ENCODE peak calls at places on chromosome X, in seven cellular contexts. N is hypothalamus; Q is breast epithelium; Z is stimulated activated naive B cell treated with anti-CD40 and anti-IgM and Interleukin-4, amounts not matched to agents 10 μg/mL and 1 μg/mL and 100 μg/mL, for 72 hours; H is mammary epithelial cell; U is neural crest cell; G is tibial nerve. E is an unnamed sample.

GRCh38 chrX:20224814-20225487 is 41.8 kb downstream of the RPS6KA3 start:
- DNase-seq in Z (no peak), H (peak; percentile 42), G (no peak), N (no peak), Q (no peak), U (no peak), E (peak; percentile 35)

GRCh38 chrX:41481264-41482109 is 34.3 kb downstream of the NYX start:
- DNase-seq in Q (no peak), H (no peak), N (no peak), U (no peak), Z (no peak), G (no peak), E (no peak)

GRCh38 chrX:154374361-154375155 is at the start of gene FLNA:
- DNase-seq in G (no peak), Z (no peak), U (no peak), N (no peak), Q (peak; percentile 37), H (no peak), E (no peak)

GRCh38 chrX:15963858-15964257 is 109.2 kb upstream of the AP1S2 start:
- DNase-seq in G (no peak), N (no peak), Z (no peak), U (no peak), H (no peak), Q (no peak), E (no peak)

GRCh38 chrX:39196192-39197102 is 395.2 kb downstream of the MID1IP1 start:
- DNase-seq in U (no peak), G (peak; percentile 13), N (no peak), Z (peak; percentile 51), H (peak; percentile 72), Q (peak; percentile 51), E (peak; percentile 90)

GRCh38 chrX:39859991-39860861 is 237.5 kb downstream of the BCOR start:
- DNase-seq in G (no peak), N (no peak), U (no peak), Z (peak; percentile 75), H (peak; percentile 57), Q (no peak), E (peak; percentile 89)

GRCh38 chrX:24283122-24283789 is 30.6 kb downstream of the SUPT20HL2 start:
- DNase-seq in H (no peak), Q (no peak), U (no peak), G (no peak), N (no peak), Z (no peak), E (no peak)

GRCh38 chrX:37796805-37797204 is 16.9 kb downstream of the CYBB start:
- DNase-seq in H (no peak), Z (peak; percentile 58), Q (no peak), N (no peak), G (no peak), U (no peak), E (no peak)